ENCODE peak calls at places on chromosomes 2 and 18, in nine cellular contexts. One of them, this sample, is unnamed.

GRCh38 chr18:892316-892715 is 12.4 kb upstream of the ADCYAP1 start:
- DNase-seq in activated T-cell treated with anti-CD3 and anti-CD28 coated beads for 24 hours: no peak
- DNase-seq in D341Med: no peak
- DNase-seq in GM12878: no peak
- DNase-seq in neural crest cell: no peak
- DNase-seq in endothelial cell: no peak
- DNase-seq in HepG2: no peak
- DNase-seq in activated CD4-positive, alpha-beta T cell treated with anti-CD3 and anti-CD28 coated beads, Interleukin-2, amount 50 U/mL, for 4 hours: no peak
- DNase-seq in T-helper 17 cell: no peak
- DNase-seq in this sample: no peak

GRCh38 chr2:39723946-39724827 is 54.9 kb downstream of the THUMPD2 start:
- DNase-seq in activated T-cell treated with anti-CD3 and anti-CD28 coated beads for 24 hours: no peak
- DNase-seq in D341Med: no peak
- DNase-seq in GM12878: no peak
- DNase-seq in neural crest cell: no peak
- DNase-seq in endothelial cell: no peak
- DNase-seq in HepG2: no peak
- DNase-seq in activated CD4-positive, alpha-beta T cell treated with anti-CD3 and anti-CD28 coated beads, Interleukin-2, amount 50 U/mL, for 4 hours: no peak
- DNase-seq in T-helper 17 cell: no peak
- DNase-seq in this sample: no peak

GRCh38 chr18:22021701-22022100 is 147.7 kb upstream of the GATA6 start:
- DNase-seq in activated T-cell treated with anti-CD3 and anti-CD28 coated beads for 24 hours: no peak
- DNase-seq in D341Med: no peak
- DNase-seq in GM12878: no peak
- DNase-seq in neural crest cell: no peak
- DNase-seq in endothelial cell: no peak
- DNase-seq in HepG2: peak; percentile 69
- DNase-seq in activated CD4-positive, alpha-beta T cell treated with anti-CD3 and anti-CD28 coated beads, Interleukin-2, amount 50 U/mL, for 4 hours: no peak
- DNase-seq in T-helper 17 cell: no peak
- DNase-seq in this sample: no peak

GRCh38 chr2:240440704-240441320 is 5.3 kb downstream of the GPC1 start:
- DNase-seq in activated T-cell treated with anti-CD3 and anti-CD28 coated beads for 24 hours: no peak
- DNase-seq in D341Med: no peak
- DNase-seq in GM12878: no peak
- DNase-seq in neural crest cell: no peak
- DNase-seq in endothelial cell: no peak
- DNase-seq in HepG2: no peak
- DNase-seq in activated CD4-positive, alpha-beta T cell treated with anti-CD3 and anti-CD28 coated beads, Interleukin-2, amount 50 U/mL, for 4 hours: no peak
- DNase-seq in T-helper 17 cell: no peak
- DNase-seq in this sample: no peak

GRCh38 chr2:120543899-120544298 is 191.8 kb upstream of the GLI2 start:
- DNase-seq in activated T-cell treated with anti-CD3 and anti-CD28 coated beads for 24 hours: no peak
- DNase-seq in D341Med: no peak
- DNase-seq in GM12878: no peak
- DNase-seq in neural crest cell: no peak
- DNase-seq in endothelial cell: no peak
- DNase-seq in HepG2: no peak
- DNase-seq in activated CD4-positive, alpha-beta T cell treated with anti-CD3 and anti-CD28 coated beads, Interleukin-2, amount 50 U/mL, for 4 hours: no peak
- DNase-seq in T-helper 17 cell: no peak
- DNase-seq in this sample: no peak

GRCh38 chr2:98736464-98736889 is 5.5 kb upstream of the MGAT4A start:
- DNase-seq in activated T-cell treated with anti-CD3 and anti-CD28 coated beads for 24 hours: no peak
- DNase-seq in D341Med: no peak
- DNase-seq in GM12878: no peak
- DNase-seq in neural crest cell: no peak
- DNase-seq in endothelial cell: no peak
- DNase-seq in HepG2: peak; percentile 52
- DNase-seq in activated CD4-positive, alpha-beta T cell treated with anti-CD3 and anti-CD28 coated beads, Interleukin-2, amount 50 U/mL, for 4 hours: no peak
- DNase-seq in T-helper 17 cell: no peak
- DNase-seq in this sample: no peak

GRCh38 chr2:61210332-61210981 is 48.5 kb downstream of the C2orf74 start:
- DNase-seq in activated T-cell treated with anti-CD3 and anti-CD28 coated beads for 24 hours: no peak
- DNase-seq in D341Med: no peak
- DNase-seq in GM12878: no peak
- DNase-seq in neural crest cell: no peak
- DNase-seq in endothelial cell: no peak
- DNase-seq in HepG2: peak; percentile 34
- DNase-seq in activated CD4-positive, alpha-beta T cell treated with anti-CD3 and anti-CD28 coated beads, Interleukin-2, amount 50 U/mL, for 4 hours: no peak
- DNase-seq in T-helper 17 cell: no peak
- DNase-seq in this sample: no peak

GRCh38 chr2:241425368-241425767 is 69.3 kb downstream of the FARP2 start:
- DNase-seq in activated T-cell treated with anti-CD3 and anti-CD28 coated beads for 24 hours: no peak
- DNase-seq in D341Med: no peak
- DNase-seq in GM12878: no peak
- DNase-seq in neural crest cell: no peak
- DNase-seq in endothelial cell: no peak
- DNase-seq in HepG2: no peak
- DNase-seq in activated CD4-positive, alpha-beta T cell treated with anti-CD3 and anti-CD28 coated beads, Interleukin-2, amount 50 U/mL, for 4 hours: no peak
- DNase-seq in T-helper 17 cell: no peak
- DNase-seq in this sample: no peak

GRCh38 chr18:42730272-42730671 is 385.2 kb downstream of the RIT2 start:
- DNase-seq in activated T-cell treated with anti-CD3 and anti-CD28 coated beads for 24 hours: no peak
- DNase-seq in D341Med: no peak
- DNase-seq in GM12878: no peak
- DNase-seq in neural crest cell: no peak
- DNase-seq in endothelial cell: no peak
- DNase-seq in HepG2: no peak
- DNase-seq in activated CD4-positive, alpha-beta T cell treated with anti-CD3 and anti-CD28 coated beads, Interleukin-2, amount 50 U/mL, for 4 hours: no peak
- DNase-seq in T-helper 17 cell: no peak
- DNase-seq in this sample: no peak

GRCh38 chr2:79612999-79613398 is 100.1 kb downstream of the CTNNA2 start:
- DNase-seq in activated T-cell treated with anti-CD3 and anti-CD28 coated beads for 24 hours: no peak
- DNase-seq in D341Med: no peak
- DNase-seq in GM12878: no peak
- DNase-seq in neural crest cell: no peak
- DNase-seq in endothelial cell: no peak
- DNase-seq in HepG2: no peak
- DNase-seq in activated CD4-positive, alpha-beta T cell treated with anti-CD3 and anti-CD28 coated beads, Interleukin-2, amount 50 U/mL, for 4 hours: no peak
- DNase-seq in T-helper 17 cell: no peak
- DNase-seq in this sample: no peak

GRCh38 chr18:25724121-25724520 is 366.3 kb downstream of the SS18 start:
- DNase-seq in activated T-cell treated with anti-CD3 and anti-CD28 coated beads for 24 hours: no peak
- DNase-seq in D341Med: no peak
- DNase-seq in GM12878: no peak
- DNase-seq in neural crest cell: no peak
- DNase-seq in endothelial cell: no peak
- DNase-seq in HepG2: no peak
- DNase-seq in activated CD4-positive, alpha-beta T cell treated with anti-CD3 and anti-CD28 coated beads, Interleukin-2, amount 50 U/mL, for 4 hours: no peak
- DNase-seq in T-helper 17 cell: no peak
- DNase-seq in this sample: no peak

GRCh38 chr2:42877936-42878335 is 85.6 kb upstream of the HAAO start:
- DNase-seq in activated T-cell treated with anti-CD3 and anti-CD28 coated beads for 24 hours: no peak
- DNase-seq in D341Med: no peak
- DNase-seq in GM12878: no peak
- DNase-seq in neural crest cell: no peak
- DNase-seq in endothelial cell: no peak
- DNase-seq in HepG2: no peak
- DNase-seq in activated CD4-positive, alpha-beta T cell treated with anti-CD3 and anti-CD28 coated beads, Interleukin-2, amount 50 U/mL, for 4 hours: no peak
- DNase-seq in T-helper 17 cell: no peak
- DNase-seq in this sample: no peak

This sample was measured in BE2C.